ENCODE peak calls at places on chromosome 1, in seven cellular contexts. G, H, L, T, F, Z and A are unnamed samples.
A peak's percentile ranks its signal among the peaks of the same experiment; 100 is the strongest.

GRCh38 chr1:55474168-55474786 is 259.1 kb upstream of the USP24 start:
- DNase-seq in L (peak; percentile 78), Z (no peak), F (peak; percentile 10), T (no peak), H (peak; percentile 84), G (no peak), A (peak; percentile 18)

GRCh38 chr1:233730809-233731208 is 116.9 kb downstream of the KCNK1 start:
- DNase-seq in G (no peak), Z (no peak), T (no peak), H (no peak), F (no peak), L (no peak), A (no peak)

GRCh38 chr1:36109041-36109679 is 15.9 kb downstream of the COL8A2 start:
- DNase-seq in G (peak; percentile 63), H (peak; percentile 67), F (peak; percentile 85), L (peak; percentile 72), Z (no peak), T (no peak), A (peak; percentile 22)

GRCh38 chr1:222930097-222930496 is 115.3 kb downstream of the DISP1 start:
- DNase-seq in G (no peak), Z (no peak), L (no peak), H (no peak), T (no peak), F (no peak), A (no peak)

GRCh38 chr1:16119504-16119903 is 36.4 kb downstream of the EPHA2 start:
- DNase-seq in T (no peak), L (no peak), F (no peak), H (no peak), G (no peak), Z (no peak), A (no peak)

GRCh38 chr1:192952646-192953045 is 106.5 kb downstream of the UCHL5 start:
- DNase-seq in F (no peak), H (peak; percentile 54), T (no peak), Z (no peak), L (no peak), G (no peak), A (no peak)

GRCh38 chr1:89670168-89670567 is 37.2 kb downstream of the LRRC8C start:
- DNase-seq in F (no peak), T (no peak), G (no peak), H (peak; percentile 80), Z (no peak), L (no peak), A (no peak)

GRCh38 chr1:21914880-21915640 is 22.1 kb downstream of the HSPG2 start:
- DNase-seq in G (no peak), F (no peak), H (no peak), L (no peak), T (no peak), Z (peak; percentile 65), A (no peak)